ENCODE peak calls at places on chromosomes 11 and 22, in four cellular contexts. N is HFF-Myc, I is epithelial cell of esophagus, O is neural progenitor cell. Y is an unnamed sample.

GRCh38 chr22:33772793-33773192 is 147.5 kb downstream of the LARGE1 start:
- DNase-seq in O (no peak), N (no peak), I (no peak), Y (no peak)

GRCh38 chr22:38429460-38430128 is 25.4 kb downstream of the KCNJ4 start:
- DNase-seq in O (no peak), I (no peak), N (no peak), Y (no peak)

GRCh38 chr22:24068377-24068680 is 57.2 kb downstream of the CABIN1 start:
- DNase-seq in I (no peak), N (no peak), O (no peak), Y (no peak)

GRCh38 chr11:64498151-64498550 is 92.9 kb upstream of the SLC22A12 start:
- DNase-seq in O (no peak), I (no peak), N (no peak), Y (no peak)

GRCh38 chr11:12119502-12119901 is 9.1 kb downstream of the MICAL2 start:
- DNase-seq in I (no peak), O (no peak), N (no peak), Y (no peak)

GRCh38 chr22:49925525-49926128 is 7.2 kb downstream of the CRELD2 start:
- DNase-seq in O (no peak), I (no peak), N (no peak), Y (no peak)

GRCh38 chr22:23181763-23182288 is 1.5 kb downstream of the BCR start:
- DNase-seq in O (no peak), N (no peak), I (peak), Y (no peak)

GRCh38 chr11:112470355-112470754 is 209.7 kb upstream of the PLET1 start:
- DNase-seq in N (no peak), O (no peak), I (peak), Y (no peak)

GRCh38 chr11:59208956-59209355 is 3.8 kb downstream of the MPEG1 start:
- DNase-seq in O (no peak), N (no peak), I (no peak), Y (no peak)
- H3K4me3 ChIP-seq in O (no peak), N (no peak), I (no peak), Y (no peak)

GRCh38 chr11:57639321-57640067 is 10.2 kb downstream of the YPEL4 start:
- DNase-seq in O (peak), N (no peak), I (no peak), Y (peak)
- TF ChIP-seq CTCF in O (peak), N (peak), I (peak), Y (peak)

GRCh38 chr11:9004310-9004945 is 627 bp upstream of the NRIP3 start:
- DNase-seq in I (no peak), N (no peak), O (peak), Y (no peak)
- H3K4me3 ChIP-seq in I (peak), N (peak), O (peak), Y (peak)

GRCh38 chr11:61828629-61829407 is 718 bp downstream of the FADS2 start:
- DNase-seq in O (peak), N (no peak), I (peak), Y (no peak)
- TF ChIP-seq CTCF in O (peak), N (peak), I (peak), Y (peak)

DNA sequence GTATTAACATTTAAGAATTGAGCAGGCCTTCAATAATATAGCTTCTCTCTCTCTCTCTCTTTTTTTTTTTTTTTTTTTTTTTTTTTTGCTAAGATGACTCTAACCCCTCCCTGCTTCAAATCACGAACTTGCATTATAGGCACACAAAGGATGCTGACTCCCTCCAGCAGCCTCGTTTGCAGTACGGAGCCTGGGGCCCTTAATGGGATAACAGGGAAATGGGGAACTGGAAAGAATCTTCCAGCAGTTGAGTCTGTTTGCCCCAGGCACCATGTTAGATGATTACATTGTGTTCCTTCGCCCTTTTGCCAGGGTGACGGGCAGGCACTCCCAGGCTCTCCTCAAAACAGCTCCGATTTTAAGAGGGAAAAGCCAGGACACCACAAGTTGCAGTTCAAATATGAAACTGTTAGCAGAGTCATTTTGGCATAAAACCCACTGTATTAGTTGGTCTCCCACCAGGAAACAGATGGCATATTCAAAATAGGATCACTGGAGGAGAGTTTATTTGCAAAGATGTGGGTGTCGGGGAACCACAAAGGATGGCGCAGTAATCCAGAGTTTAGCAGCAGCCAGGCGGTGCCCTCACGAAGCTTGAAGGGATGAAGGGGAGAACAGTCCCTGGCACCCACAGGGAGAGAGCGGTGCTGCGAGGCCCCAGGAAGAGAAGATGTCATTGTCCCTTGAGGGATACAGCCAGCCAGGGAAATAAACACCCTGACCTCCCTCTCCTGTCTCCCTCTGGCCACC is 26.5 kb upstream of the TREH start:
- DNase-seq in I (no peak), N (no peak), O (peak), Y (no peak)
- H3K4me3 ChIP-seq in I (no peak), N (no peak), O (no peak), Y (no peak)

GRCh38 chr11:8357505-8357888 is 93.8 kb upstream of the LMO1 start:
- DNase-seq in N (no peak), O (no peak), I (no peak), Y (no peak)
- TF ChIP-seq CTCF in N (no peak), O (peak), I (no peak), Y (no peak)

GRCh38 chr22:19960491-19961200 is 19.0 kb upstream of the TXNRD2 start:
- DNase-seq in I (no peak), O (no peak), N (no peak), Y (no peak)

GRCh38 chr22:19958083-19959042 is 16.7 kb upstream of the TXNRD2 start:
- DNase-seq in O (no peak), I (no peak), N (no peak), Y (no peak)

GRCh38 chr22:19961201-19961580 is 19.6 kb upstream of the TXNRD2 start:
- DNase-seq in I (no peak), N (no peak), O (no peak), Y (no peak)

GRCh38 chr22:19959043-19959586 is 17.5 kb upstream of the TXNRD2 start:
- DNase-seq in O (peak), I (peak), N (no peak), Y (no peak)

DNA sequence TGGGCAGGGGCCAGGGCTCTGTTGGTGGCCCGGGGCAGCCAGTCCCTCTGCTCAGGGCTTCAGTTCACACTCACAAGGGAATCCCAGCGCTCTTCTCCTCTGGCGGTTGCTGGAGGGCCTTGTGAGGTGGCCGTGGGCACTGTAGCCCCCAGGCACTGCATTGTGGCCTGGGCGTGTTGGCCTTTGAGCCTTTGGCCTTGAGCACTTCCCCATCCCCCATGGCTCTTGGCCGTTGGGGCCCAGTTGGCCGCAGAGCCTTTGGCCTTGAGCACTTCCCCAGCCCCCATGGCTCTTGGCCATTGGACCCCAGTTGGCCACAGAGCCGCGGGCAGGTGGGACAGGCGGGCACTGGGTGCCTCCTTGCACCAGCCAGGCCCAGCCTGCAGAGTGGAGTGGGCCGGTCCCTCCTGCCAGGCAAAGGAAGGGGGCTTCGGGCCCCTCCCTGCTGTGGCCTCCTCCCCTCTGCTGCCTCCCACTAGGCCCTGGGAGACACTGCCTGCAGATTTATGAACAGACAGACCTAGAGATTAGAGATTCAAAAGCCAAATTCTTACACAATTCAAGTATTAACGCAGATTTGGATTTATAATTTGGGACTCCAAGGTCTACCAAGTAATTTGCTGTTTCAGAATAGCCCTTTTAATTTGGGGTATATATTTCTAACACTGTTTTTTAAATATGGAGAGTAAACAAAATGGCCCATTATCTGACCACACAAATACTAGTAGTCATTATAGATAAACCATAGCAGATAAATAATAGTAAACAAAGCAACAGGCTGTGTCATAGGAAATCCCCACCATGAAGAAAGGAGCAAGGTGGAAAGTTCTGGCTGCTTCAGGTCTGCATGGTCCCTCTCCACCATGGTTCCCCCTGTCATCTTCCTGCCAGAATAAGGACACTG is 18.2 kb upstream of the TXNRD2 start:
- DNase-seq in N (no peak), I (no peak), O (no peak), Y (no peak)
- H3K4me3 ChIP-seq in N (no peak), I (no peak), O (peak), Y (no peak)

GRCh38 chr11:122756417-122756816 is 81.9 kb upstream of the CRTAM start:
- DNase-seq in O (no peak), N (no peak), I (no peak), Y (no peak)

GRCh38 chr11:122755409-122755808 is 82.9 kb upstream of the CRTAM start:
- DNase-seq in O (peak), N (no peak), I (no peak), Y (no peak)

GRCh38 chr11:122754028-122754427 is 84.3 kb upstream of the CRTAM start:
- DNase-seq in N (no peak), I (no peak), O (no peak), Y (no peak)

GRCh38 chr11:122755941-122756340 is 82.4 kb upstream of the CRTAM start:
- DNase-seq in I (no peak), O (no peak), N (no peak), Y (no peak)

DNA sequence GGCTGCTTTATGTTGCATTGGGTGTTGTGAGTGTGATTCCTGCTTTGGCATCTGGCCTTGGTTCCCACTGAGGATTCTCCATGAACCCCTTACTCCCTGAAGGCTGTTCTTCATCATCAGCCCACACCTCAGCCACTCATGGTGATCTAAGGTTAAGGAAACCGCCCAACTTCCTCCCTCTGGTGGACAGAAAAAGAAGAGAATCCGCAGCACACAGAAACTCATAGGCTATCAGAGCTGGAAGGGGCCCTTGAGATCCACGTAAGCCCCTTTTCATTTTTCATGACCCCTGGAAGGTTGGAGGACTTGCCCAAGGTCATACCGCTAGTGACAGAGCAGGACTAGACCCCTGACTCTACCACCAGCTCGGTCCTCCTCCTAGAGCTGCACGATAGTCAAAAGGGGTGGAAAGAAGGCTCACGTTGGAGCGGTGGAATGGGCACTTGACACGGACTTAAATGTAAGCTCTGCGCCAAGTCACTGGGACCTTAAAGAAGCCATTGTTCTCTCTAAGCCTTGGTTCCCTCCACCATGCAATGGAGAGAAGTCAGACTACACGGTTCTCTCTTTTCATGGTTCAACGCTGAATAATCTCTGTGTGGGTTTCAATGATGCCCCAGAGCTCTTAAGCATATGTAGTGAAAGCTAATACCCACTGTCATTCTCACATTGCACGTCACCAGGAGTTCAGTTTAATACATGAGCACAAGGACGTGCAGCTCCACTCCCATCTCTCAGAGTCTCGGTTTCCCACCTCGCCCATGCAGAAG is 83.6 kb upstream of the CRTAM start:
- DNase-seq in O (peak), I (no peak), N (no peak), Y (no peak)
- TF ChIP-seq CTCF in O (peak), I (peak), N (peak), Y (peak)

GRCh38 chr11:76205252-76206076 is 838 bp downstream of the WNT11 start:
- DNase-seq in I (no peak), O (peak), N (no peak), Y (no peak)
- H3K4me3 ChIP-seq in I (no peak), O (peak), N (peak), Y (peak)

GRCh38 chr11:1480191-1480554 is 6.4 kb downstream of the MOB2 start:
- DNase-seq in N (no peak), O (no peak), I (no peak), Y (no peak)

GRCh38 chr11:1482581-1483444 is 3.8 kb downstream of the MOB2 start:
- DNase-seq in O (no peak), N (no peak), I (no peak), Y (no peak)

GRCh38 chr11:1481861-1482441 is 4.6 kb downstream of the MOB2 start:
- DNase-seq in O (no peak), N (no peak), I (no peak), Y (no peak)

GRCh38 chr11:1480555-1481482 is 5.8 kb downstream of the MOB2 start:
- DNase-seq in O (no peak), N (no peak), I (no peak), Y (no peak)

DNA sequence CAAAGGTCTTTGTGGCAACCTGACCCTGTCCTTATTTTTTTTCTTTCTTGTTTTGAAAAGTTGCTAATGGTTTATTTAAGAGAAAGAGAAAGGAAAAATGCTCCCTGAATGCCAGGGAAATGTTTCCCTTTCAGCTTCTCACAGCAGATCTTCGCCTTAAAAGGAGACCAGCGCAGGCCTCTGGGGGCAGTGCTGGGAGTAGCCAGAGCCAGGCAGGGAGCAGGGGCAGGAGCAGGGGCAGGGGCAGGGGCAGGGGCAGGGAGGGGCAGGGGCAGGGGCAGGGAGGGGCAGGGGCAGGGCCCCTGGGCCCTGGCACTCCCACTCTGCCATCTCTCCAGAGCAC is 5.1 kb downstream of the MOB2 start:
- DNase-seq in I (no peak), N (no peak), O (peak), Y (no peak)
- TF ChIP-seq CTCF in I (no peak), N (no peak), O (peak), Y (no peak)